ENCODE peak calls at places on chromosomes 13 and 19, in eight cellular contexts. G, U, W, N, A, S, J and F are unnamed samples.

GRCh38 chr19:47713046-47714021 is at the start of gene EHD2:
- DNase-seq in W (peak), U (peak), S (no peak), A (peak), G (peak), N (peak), J (peak), F (no peak)

GRCh38 chr19:42272535-42272897 is 3.5 kb downstream of the CIC start:
- DNase-seq in U (no peak), J (no peak), A (no peak), S (no peak), W (no peak), G (no peak), N (no peak), F (no peak)

GRCh38 chr13:30898070-30898469 is 8.0 kb upstream of the MEDAG start:
- DNase-seq in U (no peak), A (no peak), N (no peak), G (no peak), J (no peak), S (no peak), W (no peak), F (no peak)

GRCh38 chr13:41294914-41295313 is 16.2 kb upstream of the NAA16 start:
- DNase-seq in U (no peak), S (no peak), N (no peak), J (no peak), W (no peak), G (no peak), A (no peak), F (no peak)

GRCh38 chr13:43220873-43221578 is 197.6 kb downstream of the DNAJC15 start:
- DNase-seq in J (no peak), W (no peak), N (no peak), G (no peak), S (no peak), A (no peak), U (no peak), F (no peak)

GRCh38 chr13:46386996-46387851 is at the start of gene RUBCNL:
- DNase-seq in W (peak), G (peak), S (peak), A (peak), J (no peak), N (peak), U (no peak), F (peak)

GRCh38 chr19:19021115-19021514 is 12.2 kb downstream of the SUGP2 start:
- DNase-seq in W (peak), A (no peak), U (no peak), N (peak), G (no peak), S (no peak), J (no peak), F (no peak)

GRCh38 chr13:27257648-27258253 is 6.4 kb downstream of the RPL21 start:
- DNase-seq in S (no peak), U (no peak), J (no peak), N (no peak), W (no peak), G (no peak), A (no peak), F (no peak)

GRCh38 chr13:50400035-50400726 is 384.9 kb downstream of the KCNRG start:
- DNase-seq in A (peak), G (no peak), U (no peak), J (peak), N (no peak), W (no peak), S (no peak), F (no peak)

GRCh38 chr13:79463604-79464003 is 17.4 kb upstream of the NDFIP2 start:
- DNase-seq in J (no peak), A (no peak), W (no peak), N (no peak), U (no peak), S (no peak), G (no peak), F (no peak)

DNA sequence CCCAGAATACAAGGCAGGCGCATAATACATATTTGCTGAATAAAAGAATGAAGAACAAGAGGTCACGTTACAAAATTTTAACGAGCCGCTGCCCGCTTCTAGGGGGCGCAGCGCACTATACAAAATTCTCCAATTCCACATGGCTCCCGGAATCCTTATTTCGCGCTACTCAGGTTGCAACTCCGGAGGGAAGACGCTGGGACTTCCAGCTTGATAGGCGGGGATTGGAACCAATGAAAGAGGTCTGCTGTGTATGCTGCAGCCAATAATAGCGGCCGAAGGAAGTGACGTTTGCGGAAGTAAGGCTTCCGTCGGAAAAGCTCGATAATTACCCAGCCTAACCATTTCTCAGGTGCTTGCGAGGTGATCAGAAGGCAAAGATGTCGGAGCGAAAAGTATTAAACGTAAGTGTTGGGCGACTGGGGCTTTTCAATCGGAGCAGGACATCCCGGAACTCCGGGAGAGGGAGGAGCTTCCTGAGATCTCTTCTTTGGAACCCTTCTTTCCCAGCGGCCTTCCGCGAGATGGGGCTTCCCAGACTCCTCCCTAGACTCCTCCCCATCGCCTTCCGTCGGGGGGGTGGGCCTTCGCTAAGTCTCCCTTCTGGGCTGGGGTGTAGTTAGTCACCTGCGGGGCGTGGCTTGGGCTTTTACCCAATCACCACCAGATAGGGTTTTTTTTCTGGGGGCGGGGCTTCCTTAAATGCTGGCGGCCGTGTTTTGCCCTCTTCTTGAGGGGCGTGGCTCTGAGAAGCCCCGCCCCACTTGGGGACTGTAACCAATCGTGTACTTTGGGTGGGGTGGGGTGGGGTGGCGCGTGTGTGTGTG is at the start of gene YJU2:
- DNase-seq in W (peak), N (peak), J (peak), S (peak), G (peak), A (peak), U (peak), F (peak)
- TF ChIP-seq CTCF in W (peak), N (peak), J (peak), S (peak), G (peak), A (peak), U (peak), F (peak)

GRCh38 chr19:6766357-6767080 is 716 bp downstream of the SH2D3A start:
- DNase-seq in N (no peak), A (no peak), W (no peak), U (no peak), S (no peak), G (no peak), J (no peak), F (no peak)

GRCh38 chr19:6768236-6768785 is 1.1 kb upstream of the SH2D3A start:
- DNase-seq in S (no peak), A (no peak), J (no peak), U (no peak), G (no peak), W (no peak), N (no peak), F (no peak)

GRCh38 chr19:6767081-6767356 is 216 bp downstream of the SH2D3A start:
- DNase-seq in W (no peak), J (no peak), N (no peak), G (no peak), S (no peak), U (no peak), A (no peak), F (no peak)

GRCh38 chr19:6769006-6769637 is 1.9 kb upstream of the SH2D3A start:
- DNase-seq in W (peak), S (no peak), N (no peak), U (no peak), J (no peak), A (peak), G (no peak), F (no peak)

DNA sequence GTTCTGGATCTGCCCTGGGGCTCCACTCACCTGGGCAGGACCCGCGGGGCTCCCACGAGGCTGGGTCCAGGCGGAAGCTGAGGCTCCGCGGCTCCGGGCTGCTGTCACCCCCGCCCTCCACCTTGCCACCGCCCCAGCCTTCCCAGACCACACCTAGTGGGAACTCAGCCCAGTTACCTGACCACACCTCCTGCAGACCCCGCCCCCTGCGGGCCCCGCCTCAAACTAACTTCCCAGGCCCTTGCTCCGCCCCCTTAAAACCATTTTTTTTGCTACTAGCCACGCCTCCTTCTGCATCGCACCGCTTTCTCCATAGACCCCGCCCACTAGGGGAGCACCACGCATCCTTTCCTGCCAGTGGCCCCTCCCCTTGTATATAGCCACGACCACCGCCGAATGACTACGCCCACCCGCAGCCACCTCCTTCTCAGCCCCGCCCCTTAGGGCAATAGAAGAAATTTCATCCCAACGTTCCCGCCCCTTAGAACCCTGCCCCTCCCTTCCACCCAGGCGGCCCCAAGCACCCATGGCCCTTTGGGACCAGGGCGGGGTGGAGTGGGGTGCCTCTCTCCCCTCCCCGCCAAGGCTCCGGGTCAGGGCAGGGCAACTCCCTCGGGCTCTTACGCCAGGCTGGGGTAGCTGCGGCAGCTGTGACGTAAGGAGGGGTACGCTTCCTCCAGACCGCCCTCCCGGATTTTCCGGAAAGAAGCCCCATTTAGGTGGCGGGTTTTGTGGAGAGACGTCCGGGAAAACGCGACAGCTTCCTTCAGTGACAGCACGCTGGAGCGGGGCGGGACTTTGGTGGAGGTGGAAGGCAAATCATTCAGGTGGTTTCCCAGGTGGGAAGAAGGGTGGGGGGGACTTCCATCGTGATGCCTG is at the start of gene SH2D3A:
- DNase-seq in J (peak), U (peak), A (peak), S (peak), N (no peak), W (no peak), G (peak), F (peak)
- TF ChIP-seq CTCF in J (no peak), U (no peak), A (no peak), S (no peak), N (no peak), W (no peak), G (no peak), F (no peak)

DNA sequence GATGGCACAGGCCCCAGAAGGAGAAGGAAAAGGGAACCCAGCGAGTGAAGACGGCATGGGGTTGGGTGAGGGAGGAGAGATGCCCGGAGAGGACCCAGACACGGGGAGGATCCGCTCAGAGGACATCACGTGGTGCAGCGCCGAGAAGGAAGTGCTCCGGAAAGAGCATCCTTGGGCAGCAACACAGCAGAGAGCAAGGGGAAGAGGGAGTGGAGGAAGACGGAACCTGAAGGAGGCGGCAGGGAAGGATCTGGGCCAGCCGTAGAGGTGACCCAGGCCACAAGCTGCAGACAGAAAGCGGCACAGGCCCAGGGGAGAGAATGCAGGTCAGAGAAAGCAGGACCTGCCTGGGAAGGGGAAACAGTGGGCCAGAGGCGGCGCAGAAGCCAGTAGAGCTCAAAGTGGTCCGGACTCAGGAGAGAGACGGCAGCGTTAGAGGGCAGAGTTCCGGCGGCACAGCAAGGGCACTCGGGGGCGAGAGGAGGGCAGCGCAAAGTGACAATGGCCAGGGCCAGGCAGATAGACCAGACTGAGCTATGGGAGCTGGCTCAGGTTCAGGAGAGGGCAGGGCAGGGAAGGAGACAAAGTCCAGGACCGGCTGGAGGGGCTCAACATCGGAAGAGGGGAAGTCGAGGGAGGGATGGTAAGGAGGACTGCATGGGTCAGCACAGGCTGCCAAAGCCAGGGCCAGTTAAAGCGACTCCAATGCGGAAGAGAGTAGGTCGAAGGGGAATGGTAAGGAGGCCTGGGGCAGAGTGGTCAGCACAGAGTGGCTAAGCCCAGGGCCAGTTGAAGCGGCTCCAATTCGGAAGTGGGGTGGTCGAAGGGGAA is 990 bp downstream of the PPP1R12C start:
- DNase-seq in U (peak), A (no peak), N (peak), G (peak), W (peak), S (no peak), J (peak), F (peak)
- TF ChIP-seq CTCF in U (no peak), A (no peak), N (no peak), G (no peak), W (peak), S (no peak), J (no peak), F (no peak)

DNA sequence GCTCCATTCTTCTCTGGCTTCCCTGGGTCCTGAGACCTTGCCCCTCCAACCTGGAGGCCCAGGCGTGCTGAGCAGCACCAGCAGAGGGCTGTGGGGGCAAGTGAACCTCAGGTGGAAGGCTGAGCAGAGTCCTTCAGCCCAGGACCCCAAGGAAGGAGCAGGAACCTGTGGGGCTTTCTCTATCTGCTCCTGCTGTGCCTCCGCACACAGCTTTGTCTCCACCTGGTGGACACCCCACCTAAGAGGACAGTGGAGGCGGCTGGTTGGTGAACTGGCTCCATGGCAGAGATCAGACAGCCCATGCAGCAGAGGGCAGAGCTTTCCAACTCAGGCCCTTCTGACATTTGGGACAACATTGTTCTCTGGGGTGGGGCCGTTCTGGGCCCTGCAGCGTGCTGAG is 19.7 kb downstream of the ZFR2 start:
- DNase-seq in G (peak), W (no peak), A (peak), U (peak), N (no peak), J (peak), S (peak), F (no peak)
- TF ChIP-seq CTCF in G (peak), W (peak), A (peak), U (peak), N (peak), J (peak), S (peak), F (no peak)

DNA sequence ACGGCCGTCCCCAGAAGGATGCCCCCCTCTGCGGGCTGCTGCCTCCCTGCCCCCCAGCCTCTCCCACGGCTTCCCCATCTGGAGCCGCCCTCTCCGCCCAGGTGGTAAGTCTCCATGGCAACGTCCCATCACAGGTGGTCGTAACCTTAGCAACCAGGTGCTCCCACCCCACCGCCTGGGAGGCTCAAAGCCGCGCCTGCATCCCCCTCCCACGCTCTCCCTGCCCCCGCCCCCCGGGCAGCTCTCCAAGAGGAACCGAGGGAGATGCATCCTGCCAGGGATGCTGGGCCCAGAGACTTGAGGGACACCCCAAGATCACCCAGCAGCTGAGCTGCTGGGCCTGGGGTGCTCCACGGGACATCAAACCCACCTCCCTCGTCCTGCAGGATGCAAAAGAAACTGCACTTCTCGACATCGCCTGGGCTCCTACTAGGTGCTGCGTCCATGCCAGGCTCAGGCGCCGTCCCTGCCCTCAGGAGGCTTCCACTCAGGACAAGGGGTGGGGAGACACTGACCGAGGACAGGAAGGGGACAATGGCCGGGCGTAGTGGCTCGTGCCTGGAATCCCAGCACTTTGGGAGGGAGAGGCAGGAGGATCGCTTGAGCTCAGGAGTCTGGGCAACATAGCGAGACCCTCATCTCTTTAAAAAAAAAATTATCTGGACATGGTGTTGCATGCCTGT is 5.0 kb upstream of the LINGO3 start:
- DNase-seq in S (no peak), A (no peak), W (no peak), U (no peak), J (no peak), N (no peak), G (no peak), F (no peak)
- TF ChIP-seq CTCF in S (no peak), A (no peak), W (no peak), U (no peak), J (no peak), N (no peak), G (no peak), F (no peak)

GRCh38 chr13:39900106-39900750 is 244.8 kb downstream of the COG6 start:
- DNase-seq in A (no peak), U (no peak), N (peak), S (no peak), G (no peak), W (no peak), J (no peak), F (no peak)
- TF ChIP-seq CTCF in A (no peak), U (no peak), N (no peak), S (no peak), G (no peak), W (no peak), J (no peak), F (no peak)

DNA sequence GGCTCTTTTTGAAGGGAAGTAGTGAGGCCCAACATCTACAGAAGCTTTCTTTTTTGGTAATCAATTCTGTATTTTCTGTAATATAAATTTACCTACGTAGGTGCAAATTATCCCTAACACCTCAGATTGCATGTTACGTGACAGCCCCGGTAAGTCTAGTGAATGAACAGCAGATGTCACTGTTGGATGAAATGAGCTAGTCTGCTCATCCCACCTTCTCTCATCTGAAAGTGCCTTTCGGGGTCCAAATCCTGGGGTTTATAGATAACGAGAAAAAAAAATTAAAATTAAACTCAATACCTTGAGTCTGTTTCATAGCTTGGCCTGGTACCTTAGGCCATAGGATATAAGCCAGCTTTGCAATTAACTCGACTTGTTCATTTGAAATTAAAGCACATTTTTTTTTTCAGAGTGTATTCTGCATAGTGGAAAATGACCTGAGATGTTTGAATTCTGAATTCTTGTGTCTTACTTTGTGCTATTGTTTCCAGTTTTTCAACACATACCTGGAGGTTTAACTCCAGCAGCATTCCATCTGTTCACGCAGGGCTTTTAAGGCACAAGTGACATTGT is 548.2 kb downstream of the GPC5 start:
- DNase-seq in W (no peak), N (peak), A (peak), J (no peak), S (peak), G (peak), U (no peak), F (no peak)
- TF ChIP-seq CTCF in W (no peak), N (peak), A (peak), J (peak), S (peak), G (peak), U (no peak), F (no peak)

GRCh38 chr19:17496337-17496997 is 15.0 kb upstream of the PGLS start:
- DNase-seq in G (peak), U (peak), J (peak), S (peak), W (peak), A (peak), N (peak), F (peak)
- TF ChIP-seq CTCF in G (peak), U (peak), J (peak), S (peak), W (peak), A (peak), N (peak), F (peak)

DNA sequence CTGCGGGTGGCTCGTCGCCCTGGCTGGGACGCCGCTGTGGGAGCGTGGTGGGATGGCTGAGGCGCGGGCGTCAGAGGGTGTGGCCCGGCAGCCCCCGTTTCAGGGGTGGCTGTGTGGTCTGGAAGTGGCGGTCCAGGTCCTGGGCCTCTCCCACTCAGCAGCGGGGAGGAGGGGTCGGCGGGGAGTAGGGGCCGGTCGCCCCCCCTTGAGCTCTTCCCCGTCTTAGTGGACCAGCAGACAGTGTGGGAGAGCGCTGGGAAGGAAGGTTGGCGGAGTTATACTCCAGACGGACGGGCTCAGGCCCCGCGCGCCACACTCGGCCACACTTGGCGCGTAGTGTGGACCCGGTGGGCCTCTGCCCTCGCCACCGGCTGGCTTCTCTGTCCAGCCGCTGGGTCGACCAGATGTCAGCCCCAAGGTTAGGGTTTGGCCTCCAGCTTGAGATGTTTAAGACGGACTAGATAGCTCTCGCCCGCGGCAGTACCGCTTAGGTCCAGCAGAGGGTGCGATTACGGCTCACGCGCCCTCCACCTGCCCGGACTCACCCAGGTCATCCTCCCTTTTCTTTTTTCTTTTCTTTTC is 21.7 kb upstream of the ZNF429 start:
- DNase-seq in G (peak), U (peak), A (peak), W (peak), J (peak), S (peak), N (no peak), F (peak)
- TF ChIP-seq CTCF in G (peak), U (peak), A (peak), W (peak), J (peak), S (peak), N (peak), F (peak)